ENCODE peak calls at places on chromosomes 2 and 18, in ten cellular contexts. I is small intestine; C is neural progenitor cell; X is ovary; M is GM23248; P is H9; E is heart right ventricle; D is thoracic aorta; Y is HL-60; O is CD8-positive, alpha-beta memory T cell. Q is an unnamed sample.

GRCh38 chr18:37322497-37323035 is 243.0 kb downstream of the CELF4 start:
- DNase-seq in I (no peak), C (peak; percentile 76), X (peak; percentile 52), M (peak; percentile 76), P (peak; percentile 69), E (no peak), D (no peak), Y (peak; percentile 17), O (no peak), Q (peak; percentile 60)

GRCh38 chr2:239158641-239159475 is 242.0 kb downstream of the HDAC4 start:
- DNase-seq in I (no peak), C (peak; percentile 18), X (peak; percentile 26), M (no peak), P (peak; percentile 32), E (no peak), D (no peak), Y (no peak), O (peak; percentile 36), Q (peak; percentile 3)

GRCh38 chr18:49018553-49018943 is 67.8 kb upstream of the SMAD7 start:
- DNase-seq in I (no peak), C (no peak), X (peak; percentile 20), M (no peak), P (no peak), E (no peak), D (no peak), Y (no peak), O (no peak), Q (peak; percentile 5)

GRCh38 chr18:26637324-26637723 is 89.0 kb upstream of the KCTD1 start:
- DNase-seq in I (no peak), C (peak; percentile 15), X (no peak), M (no peak), P (no peak), E (no peak), D (no peak), Y (no peak), O (no peak), Q (no peak)

GRCh38 chr2:65142515-65142914 is 12.6 kb upstream of the RAB1A start:
- DNase-seq in I (peak; percentile 59), C (no peak), X (no peak), M (peak; percentile 42), P (no peak), E (no peak), D (no peak), Y (peak; percentile 25), O (no peak), Q (peak; percentile 65)

GRCh38 chr2:220277445-220277960 is 650.1 kb downstream of the SLC4A3 start:
- DNase-seq in I (no peak), C (no peak), X (peak; percentile 37), M (peak; percentile 94), P (no peak), E (peak; percentile 31), D (peak; percentile 55), Y (no peak), O (no peak), Q (no peak)

GRCh38 chr2:234826676-234827075 is 125.1 kb upstream of the SH3BP4 start:
- DNase-seq in I (no peak), C (no peak), X (no peak), M (no peak), P (no peak), E (no peak), D (no peak), Y (no peak), O (no peak), Q (no peak)

GRCh38 chr2:13560322-13560721 is 843.6 kb downstream of the TRIB2 start:
- DNase-seq in I (no peak), C (no peak), X (no peak), M (no peak), P (no peak), E (no peak), D (no peak), Y (no peak), O (no peak), Q (no peak)

GRCh38 chr18:79598885-79599175 is 80.8 kb upstream of the CTDP1 start:
- DNase-seq in I (no peak), C (no peak), X (peak; percentile 17), M (no peak), P (no peak), E (no peak), D (no peak), Y (no peak), O (peak; percentile 22), Q (no peak)

GRCh38 chr2:211014376-211014775 is 458.0 kb downstream of the CPS1 start:
- DNase-seq in I (no peak), C (no peak), X (no peak), M (no peak), P (no peak), E (no peak), D (no peak), Y (no peak), O (no peak), Q (no peak)

GRCh38 chr2:176159678-176160250 is 2.7 kb downstream of the HOXD3 start:
- DNase-seq in I (no peak), C (peak; percentile 35), X (no peak), M (no peak), P (no peak), E (no peak), D (no peak), Y (no peak), O (no peak), Q (no peak)

GRCh38 chr2:217943379-217944321 is 59.1 kb downstream of the TNS1 start:
- DNase-seq in I (peak; percentile 27), C (peak; percentile 85), X (peak; percentile 89), M (peak; percentile 85), P (peak; percentile 91), E (peak; percentile 90), D (no peak), Y (no peak), O (no peak), Q (peak; percentile 79)

GRCh38 chr2:197786010-197786877 is 1.1 kb upstream of the BOLL start:
- DNase-seq in I (no peak), C (peak; percentile 76), X (no peak), M (peak; percentile 14), P (peak; percentile 91), E (peak; percentile 33), D (no peak), Y (peak; percentile 45), O (peak; percentile 64), Q (no peak)

DNA sequence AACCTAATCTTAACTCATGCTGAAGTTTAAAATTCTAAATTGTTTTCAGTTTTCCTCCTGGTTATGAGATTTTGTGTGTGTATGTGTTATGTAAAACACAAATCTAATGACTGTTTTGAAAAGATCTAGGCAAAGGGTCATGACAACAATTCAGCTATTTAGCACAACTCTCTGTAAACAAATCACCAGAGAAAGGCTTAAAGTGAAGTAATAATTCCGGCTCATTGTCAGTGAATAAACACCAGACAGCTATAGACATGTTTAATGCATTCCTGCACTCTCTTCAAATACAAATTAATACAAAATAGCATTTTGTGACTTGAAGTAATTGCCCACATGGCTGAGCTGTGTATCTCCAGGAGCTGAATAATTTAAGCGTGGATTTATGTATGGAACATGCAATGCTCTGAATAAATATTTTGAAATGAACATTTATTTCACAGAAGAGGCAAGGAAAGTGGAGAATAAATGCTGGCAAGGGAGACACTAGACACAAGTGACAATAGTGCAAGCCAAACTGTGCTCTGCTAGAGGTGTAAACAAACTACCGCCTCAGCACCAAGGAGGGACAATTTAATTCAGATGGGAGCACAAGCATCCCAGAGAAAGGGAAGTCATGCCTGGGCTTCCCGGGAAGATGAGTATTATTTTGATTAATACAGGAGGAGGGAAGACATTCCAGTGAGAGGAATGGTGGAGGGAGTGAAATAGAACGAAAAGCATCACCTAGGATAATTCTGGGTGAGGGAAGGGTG is 133.6 kb upstream of the XPO1 start:
- DNase-seq in I (no peak), C (no peak), X (no peak), M (peak; percentile 33), P (no peak), E (no peak), D (no peak), Y (no peak), O (no peak), Q (no peak)
- H3K27ac ChIP-seq in I (peak overlapping the region; percentile 93), C (no peak overlapping the region), X (no peak overlapping the region), M (peak overlapping the region; percentile 51), P (no peak overlapping the region), E (peak overlapping the region; percentile 75), D (peak overlapping the region; percentile 50), Y (no peak overlapping the region), O (peak overlapping the region; percentile 35), Q (peak overlapping the region; percentile 97)

DNA sequence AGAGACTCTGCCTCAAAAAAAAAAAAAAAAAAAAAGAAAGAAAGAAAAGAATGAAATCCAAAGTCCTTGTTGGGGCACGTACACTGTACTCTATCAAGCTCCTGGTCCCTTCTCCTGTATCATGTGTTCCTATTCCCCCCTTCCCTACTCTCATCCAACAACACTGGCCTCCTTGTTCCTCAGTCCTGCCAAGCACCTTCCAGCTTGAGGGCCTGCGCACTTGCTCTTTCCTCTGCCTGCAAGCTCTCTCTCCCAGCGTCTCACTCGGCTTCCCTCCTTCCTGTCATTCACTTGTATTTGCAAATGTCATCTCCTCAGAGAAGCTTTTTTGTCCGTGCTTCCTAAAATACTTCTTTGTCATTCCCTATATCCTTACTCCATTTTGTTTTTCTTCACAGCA is 10.8 kb upstream of the KIF3C start:
- DNase-seq in I (no peak), C (no peak), X (no peak), M (no peak), P (no peak), E (no peak), D (no peak), Y (no peak), O (no peak), Q (no peak)
- H3K27ac ChIP-seq in I (no peak overlapping the region), C (no peak overlapping the region), X (no peak overlapping the region), M (no peak overlapping the region), P (no peak overlapping the region), E (no peak overlapping the region), D (no peak overlapping the region), Y (peak overlapping the region; percentile 67), O (no peak overlapping the region), Q (no peak overlapping the region)

DNA sequence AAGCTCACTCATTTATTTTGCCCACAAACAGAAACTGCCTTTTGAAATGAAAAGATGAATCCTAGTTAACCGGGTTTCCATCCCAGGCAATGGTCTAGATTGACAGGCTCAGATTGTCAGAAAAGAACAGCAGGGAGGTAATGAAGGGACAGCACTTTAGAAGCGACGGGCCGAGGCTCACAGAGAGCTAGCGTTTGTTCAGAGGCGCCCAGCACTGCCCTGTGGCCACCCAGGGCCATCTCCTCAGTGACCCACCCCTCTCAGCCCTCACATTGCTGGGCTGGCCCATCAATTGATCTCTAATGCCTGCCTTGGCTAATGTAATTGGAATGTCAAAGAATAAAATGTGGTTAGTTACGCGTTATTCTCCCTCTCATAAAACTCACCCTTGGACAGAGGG is 304.9 kb downstream of the CDCA7 start:
- DNase-seq in I (no peak), C (peak; percentile 75), X (no peak), M (no peak), P (no peak), E (no peak), D (no peak), Y (no peak), O (no peak), Q (no peak)
- H3K27ac ChIP-seq in I (no peak overlapping the region), C (peak overlapping the region; percentile 60), X (no peak overlapping the region), M (no peak overlapping the region), P (no peak overlapping the region), E (no peak overlapping the region), D (no peak overlapping the region), Y (no peak overlapping the region), O (no peak overlapping the region), Q (no peak overlapping the region)

DNA sequence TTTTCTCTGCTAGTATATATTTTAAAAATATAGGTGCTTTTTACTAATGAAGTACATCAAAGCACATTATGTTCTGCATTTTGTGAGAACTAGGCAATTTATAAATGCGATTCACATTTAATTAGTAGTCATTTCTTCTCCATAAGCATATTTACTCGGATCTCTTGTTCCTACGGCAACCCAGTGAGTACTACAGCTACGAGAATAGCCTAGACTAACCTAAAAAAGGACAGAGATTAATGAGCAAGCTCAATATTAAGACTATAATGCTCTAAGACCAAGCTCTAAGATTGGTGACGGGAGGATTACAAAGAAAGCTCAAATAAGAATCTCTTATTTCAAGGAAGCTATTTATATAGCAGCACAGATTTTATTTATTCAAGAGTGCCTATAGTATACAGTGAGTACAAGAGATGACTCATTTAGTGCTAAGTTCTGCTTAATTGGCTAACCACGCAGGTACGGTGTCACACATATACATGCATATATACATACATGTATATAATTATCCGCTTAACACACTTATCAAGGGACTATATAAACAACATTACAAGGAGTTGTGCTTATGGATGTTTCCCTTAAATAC is 364.7 kb downstream of the GPD2 start:
- DNase-seq in I (no peak), C (no peak), X (no peak), M (no peak), P (no peak), E (no peak), D (no peak), Y (no peak), O (no peak), Q (no peak)
- H3K27ac ChIP-seq in I (no peak overlapping the region), C (no peak overlapping the region), X (no peak overlapping the region), M (no peak overlapping the region), P (peak overlapping the region; percentile 93), E (no peak overlapping the region), D (no peak overlapping the region), Y (no peak overlapping the region), O (no peak overlapping the region), Q (no peak overlapping the region)

Q was measured in dorsolateral prefrontal cortex.